ENCODE peak calls at places on chromosome 18, in four cellular contexts. One of them, this sample, is unnamed.

GRCh38 chr18:46071894-46072867 is at the start of gene PSTPIP2:
- DNase-seq in activated naive CD4-positive, alpha-beta T cell: peak
- DNase-seq in putamen: peak
- DNase-seq in SW480: peak
- DNase-seq in this sample: no peak

GRCh38 chr18:69878534-69878933 is 69.1 kb downstream of the CD226 start:
- DNase-seq in activated naive CD4-positive, alpha-beta T cell: no peak
- DNase-seq in putamen: no peak
- DNase-seq in SW480: no peak
- DNase-seq in this sample: no peak

GRCh38 chr18:5456577-5457466 is 87.0 kb downstream of the EPB41L3 start:
- DNase-seq in activated naive CD4-positive, alpha-beta T cell: no peak
- DNase-seq in putamen: peak
- DNase-seq in SW480: peak
- DNase-seq in this sample: no peak

GRCh38 chr18:58161659-58162058 is 117.6 kb downstream of the NEDD4L start:
- DNase-seq in activated naive CD4-positive, alpha-beta T cell: no peak
- DNase-seq in putamen: no peak
- DNase-seq in SW480: peak
- DNase-seq in this sample: no peak

GRCh38 chr18:12470382-12471090 is 62.8 kb downstream of the PRELID3A start:
- DNase-seq in activated naive CD4-positive, alpha-beta T cell: no peak
- DNase-seq in putamen: no peak
- DNase-seq in SW480: no peak
- DNase-seq in this sample: no peak

GRCh38 chr18:62878305-62878704 is 163.0 kb downstream of the PHLPP1 start:
- DNase-seq in activated naive CD4-positive, alpha-beta T cell: no peak
- DNase-seq in putamen: no peak
- DNase-seq in SW480: no peak
- DNase-seq in this sample: no peak

GRCh38 chr18:44826418-44827259 is 146.0 kb downstream of the SETBP1 start:
- DNase-seq in activated naive CD4-positive, alpha-beta T cell: no peak
- DNase-seq in putamen: peak
- DNase-seq in SW480: no peak
- DNase-seq in this sample: peak

GRCh38 chr18:11761553-11761952 is 72.5 kb downstream of the GNAL start:
- DNase-seq in activated naive CD4-positive, alpha-beta T cell: no peak
- DNase-seq in putamen: no peak
- DNase-seq in SW480: peak
- DNase-seq in this sample: no peak

GRCh38 chr18:29305516-29305915 is 1128.6 kb upstream of the CDH2 start:
- DNase-seq in activated naive CD4-positive, alpha-beta T cell: no peak
- DNase-seq in putamen: no peak
- DNase-seq in SW480: no peak
- DNase-seq in this sample: no peak

GRCh38 chr18:23259701-23260661 is 124.7 kb downstream of the CABLES1 start:
- DNase-seq in activated naive CD4-positive, alpha-beta T cell: no peak
- DNase-seq in putamen: no peak
- DNase-seq in SW480: no peak
- DNase-seq in this sample: peak

This sample was measured in dermis microvascular lymphatic vessel endothelial cell.